ENCODE peak calls at places on chromosomes 12 and 14, in seven cellular contexts. J, T, V, P, D, S and C are unnamed samples. For H3K4me1, the result is how much of the 10 kb centered on the place peaks cover.

GRCh38 chr12:30822385-30823139 is 67.8 kb upstream of the CAPRIN2 start:
- DNase-seq in P (peak), T (peak), D (no peak), V (peak), S (peak), J (peak), C (peak)

GRCh38 chr14:69323266-69323966 is 63.5 kb downstream of the GALNT16 start:
- DNase-seq in S (no peak), T (peak), P (no peak), V (no peak), D (no peak), J (no peak), C (no peak)

GRCh38 chr12:79333144-79333543 is 357.6 kb downstream of the PAWR start:
- DNase-seq in S (no peak), V (no peak), J (no peak), D (no peak), P (no peak), T (no peak), C (no peak)

GRCh38 chr12:124387510-124387855 is 92.6 kb downstream of the RFLNA start:
- DNase-seq in T (peak), J (no peak), V (peak), P (no peak), D (peak), S (peak), C (no peak)

GRCh38 chr12:47903151-47903611 is 1.6 kb downstream of the VDR start:
- DNase-seq in S (no peak), J (peak), T (no peak), P (peak), D (no peak), V (peak), C (no peak)

GRCh38 chr14:102902523-102903247 is 19.8 kb upstream of the AMN start:
- DNase-seq in T (no peak), V (no peak), J (peak), D (no peak), P (no peak), S (no peak), C (no peak)

GRCh38 chr14:93715279-93715927 is 72.9 kb downstream of the PRIMA1 start:
- DNase-seq in S (no peak), T (no peak), V (no peak), D (no peak), P (no peak), J (no peak), C (no peak)

GRCh38 chr12:109115758-109116610 is at the start of gene ACACB:
- DNase-seq in V (peak), P (no peak), J (peak), D (peak), T (peak), S (no peak), C (peak)

GRCh38 chr12:33706927-33707326 is 267.3 kb upstream of the SYT10 start:
- DNase-seq in J (no peak), P (no peak), T (no peak), V (no peak), S (no peak), D (no peak), C (no peak)

GRCh38 chr14:48937796-48938195 is 648.4 kb downstream of the RPS29 start:
- DNase-seq in V (no peak), J (peak), P (no peak), D (no peak), T (no peak), S (no peak), C (peak)

GRCh38 chr14:93787465-93788306 is 599 bp downstream of the PRIMA1 start:
- DNase-seq in V (no peak), D (no peak), S (no peak), P (no peak), T (no peak), J (peak), C (peak)

GRCh38 chr12:2691340-2692111 is 103.2 kb upstream of the FKBP4 start:
- DNase-seq in S (peak), J (peak), D (no peak), P (no peak), T (no peak), V (no peak), C (peak)

GRCh38 chr14:88168498-88169165 is 154.4 kb downstream of the KCNK10 start:
- DNase-seq in D (peak), V (peak), S (peak), J (peak), P (peak), T (no peak), C (peak)

GRCh38 chr12:12562585-12563245 is at the start of gene DUSP16:
- DNase-seq in S (peak), J (peak), V (peak), D (peak), P (peak), T (peak), C (peak)

GRCh38 chr14:106686533-106686932 is 1160.2 kb downstream of the TMEM121 start:
- DNase-seq in J (no peak), T (no peak), P (no peak), D (no peak), S (no peak), V (no peak), C (no peak)

GRCh38 chr14:68444449-68445168 is 348.3 kb downstream of the ZFP36L1 start:
- DNase-seq in D (peak), J (no peak), P (peak), T (no peak), S (no peak), V (peak), C (no peak)

GRCh38 chr12:108312073-108312884 is 26.8 kb downstream of the CMKLR1 start:
- DNase-seq in J (no peak), V (no peak), D (peak), S (no peak), T (no peak), P (no peak), C (no peak)

GRCh38 chr14:57290753-57291152 is 22.0 kb downstream of the AP5M1 start:
- DNase-seq in P (no peak), D (no peak), V (no peak), T (no peak), J (no peak), S (no peak), C (peak)

GRCh38 chr14:34328178-34328577 is 133.9 kb downstream of the SPTSSA start:
- DNase-seq in S (no peak), T (no peak), D (no peak), J (no peak), V (no peak), P (no peak), C (no peak)

GRCh38 chr14:55799523-55800095 is 219.6 kb downstream of the KTN1 start:
- DNase-seq in S (no peak), D (no peak), J (no peak), P (no peak), V (no peak), T (no peak), C (no peak)

GRCh38 chr12:132506730-132507538 is 17.0 kb downstream of the FBRSL1 start:
- DNase-seq in T (peak), J (peak), V (peak), D (no peak), P (peak), S (peak), C (no peak)

GRCh38 chr12:129145381-129145780 is 292.1 kb downstream of the GLT1D1 start:
- DNase-seq in J (no peak), S (no peak), T (no peak), D (no peak), V (no peak), P (no peak), C (no peak)

GRCh38 chr12:116096874-116097273 is 180.6 kb downstream of the MED13L start:
- DNase-seq in T (no peak), S (no peak), V (no peak), P (no peak), D (no peak), J (no peak), C (no peak)

GRCh38 chr12:22443379-22444316 is 100.7 kb downstream of the C2CD5 start:
- DNase-seq in S (peak), D (peak), T (peak), P (peak), V (peak), J (peak), C (peak)

GRCh38 chr12:94304566-94305061 is 155.1 kb downstream of the CEP83 start:
- DNase-seq in S (no peak), P (peak), J (peak), T (no peak), D (no peak), V (no peak), C (peak)

GRCh38 chr12:2753536-2753935 is 41.2 kb upstream of the FKBP4 start:
- DNase-seq in T (no peak), S (no peak), J (no peak), P (no peak), D (no peak), V (no peak), C (peak)

GRCh38 chr12:63226792-63227463 is 75.9 kb upstream of the AVPR1A start:
- DNase-seq in T (no peak), S (no peak), P (no peak), V (no peak), J (no peak), D (no peak), C (no peak)

GRCh38 chr12:127711108-127711507 is 555.9 kb upstream of the TMEM132C start:
- DNase-seq in D (no peak), S (no peak), J (no peak), P (no peak), V (no peak), T (no peak), C (peak)

GRCh38 chr12:123713398-123714301 is 1.5 kb downstream of the ATP6V0A2 start:
- DNase-seq in T (no peak), S (no peak), J (no peak), V (peak), P (no peak), D (peak), C (no peak)

GRCh38 chr14:37089410-37089809 is 83.0 kb downstream of the SLC25A21 start:
- DNase-seq in J (no peak), D (no peak), V (no peak), S (no peak), P (peak), T (no peak), C (no peak)

GRCh38 chr12:121560392-121561021 is 20.3 kb downstream of the KDM2B start:
- DNase-seq in V (no peak), T (no peak), J (no peak), D (no peak), P (no peak), S (no peak), C (no peak)

GRCh38 chr12:20369164-20370000 is 1.0 kb downstream of the PDE3A start:
- DNase-seq in V (peak), P (peak), J (peak), D (no peak), S (peak), T (peak), C (peak)

GRCh38 chr12:124381454-124382207 is 86.7 kb downstream of the RFLNA start:
- DNase-seq in D (no peak), P (peak), V (peak), T (peak), S (peak), J (no peak), C (no peak)

GRCh38 chr14:23285530-23286019 is 357 bp downstream of the HOMEZ start:
- DNase-seq in J (no peak), T (no peak), D (no peak), P (no peak), V (no peak), S (no peak), C (no peak)

GRCh38 chr14:22177870-22178269 is 411.2 kb downstream of the DAD1 start:
- DNase-seq in T (no peak), D (no peak), S (no peak), V (no peak), J (no peak), P (no peak), C (no peak)

GRCh38 chr12:65208957-65209654 is 39.7 kb downstream of the LEMD3 start:
- DNase-seq in J (no peak), T (no peak), P (no peak), S (no peak), D (no peak), V (no peak), C (no peak)
- H3K4me1 ChIP-seq in J (under half), T (under half), P (under half), S (under half), D (under half), V (under half), C (under half)

GRCh38 chr14:104688505-104688754 is 988 bp upstream of the INF2 start:
- DNase-seq in P (no peak), J (no peak), S (no peak), T (no peak), V (no peak), D (no peak), C (no peak)

GRCh38 chr14:104690266-104690711 is 871 bp downstream of the INF2 start:
- DNase-seq in D (no peak), J (no peak), T (no peak), P (peak), V (peak), S (no peak), C (no peak)

GRCh38 chr14:104690861-104691455 is 1.5 kb downstream of the INF2 start:
- DNase-seq in D (no peak), T (no peak), J (no peak), V (no peak), S (no peak), P (no peak), C (no peak)

GRCh38 chr14:104688755-104689619 is at the start of gene INF2:
- DNase-seq in V (peak), P (peak), D (peak), S (no peak), T (peak), J (peak), C (peak)

GRCh38 chr14:104689620-104690265 is 325 bp downstream of the INF2 start:
- DNase-seq in T (peak), V (no peak), P (peak), J (peak), S (no peak), D (no peak), C (no peak)
- H3K4me1 ChIP-seq in T (under half), V (half or more), P (under half), J (under half), S (under half), D (half or more), C (under half)

GRCh38 chr14:60508363-60508706 is 611 bp upstream of the SIX6 start:
- DNase-seq in S (no peak), D (no peak), P (no peak), J (no peak), V (no peak), T (no peak), C (no peak)

GRCh38 chr14:60510976-60511599 is 2.1 kb downstream of the SIX6 start:
- DNase-seq in D (no peak), T (no peak), J (no peak), S (no peak), V (no peak), P (no peak), C (peak)

GRCh38 chr14:60510254-60510975 is 1.5 kb downstream of the SIX6 start:
- DNase-seq in J (no peak), P (no peak), T (no peak), S (no peak), V (no peak), D (no peak), C (no peak)

GRCh38 chr14:60508707-60509437 is at the start of gene SIX6:
- DNase-seq in V (no peak), J (peak), D (no peak), T (no peak), P (peak), S (no peak), C (peak)

DNA sequence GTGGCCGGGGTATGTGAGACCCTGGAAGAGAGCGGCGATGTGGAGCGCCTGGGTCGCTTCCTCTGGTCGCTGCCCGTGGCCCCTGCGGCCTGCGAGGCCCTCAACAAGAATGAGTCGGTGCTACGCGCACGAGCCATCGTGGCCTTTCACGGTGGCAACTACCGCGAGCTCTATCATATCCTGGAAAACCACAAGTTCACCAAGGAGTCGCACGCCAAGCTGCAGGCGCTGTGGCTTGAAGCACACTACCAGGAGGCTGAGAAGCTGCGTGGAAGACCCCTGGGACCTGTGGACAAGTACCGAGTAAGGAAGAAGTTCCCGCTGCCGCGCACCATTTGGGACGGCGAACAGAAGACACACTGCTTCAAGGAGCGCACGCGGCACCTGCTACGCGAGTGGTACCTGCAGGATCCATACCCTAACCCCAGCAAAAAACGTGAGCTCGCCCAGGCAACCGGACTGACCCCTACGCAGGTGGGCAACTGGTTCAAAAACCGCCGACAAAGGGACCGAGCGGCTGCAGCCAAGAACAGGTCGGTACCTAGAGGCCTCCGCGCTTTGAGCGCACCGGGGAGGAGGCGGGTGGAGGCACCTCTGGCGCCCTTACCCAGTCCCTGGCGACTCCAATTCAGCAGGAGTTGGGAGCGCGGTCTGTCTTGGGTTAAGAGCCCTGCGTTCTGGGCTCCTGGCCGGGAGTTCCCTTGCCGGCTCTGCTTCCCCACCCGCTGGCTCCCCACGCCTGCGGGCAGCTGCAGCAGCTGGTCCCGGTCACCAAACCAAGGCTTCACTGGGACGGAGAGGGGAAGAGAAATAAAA is 700 bp downstream of the SIX6 start:
- DNase-seq in T (no peak), D (no peak), S (no peak), V (no peak), J (no peak), P (no peak), C (peak)
- H3K4me1 ChIP-seq in T (under half), D (under half), S (under half), V (under half), J (under half), P (under half), C (half or more)

GRCh38 chr14:50524071-50524470 is 8.3 kb downstream of the MAP4K5 start:
- DNase-seq in J (no peak), S (no peak), D (no peak), P (no peak), V (no peak), T (no peak), C (no peak)

GRCh38 chr14:50520947-50521815 is 11.2 kb downstream of the MAP4K5 start:
- DNase-seq in T (no peak), P (peak), V (no peak), S (no peak), D (no peak), J (no peak), C (no peak)

GRCh38 chr14:50524731-50525510 is 7.4 kb downstream of the MAP4K5 start:
- DNase-seq in T (no peak), S (no peak), J (no peak), V (no peak), P (no peak), D (no peak), C (no peak)

GRCh38 chr14:50523271-50524041 is 8.9 kb downstream of the MAP4K5 start:
- DNase-seq in V (no peak), D (no peak), P (no peak), T (no peak), J (no peak), S (no peak), C (peak)

DNA sequence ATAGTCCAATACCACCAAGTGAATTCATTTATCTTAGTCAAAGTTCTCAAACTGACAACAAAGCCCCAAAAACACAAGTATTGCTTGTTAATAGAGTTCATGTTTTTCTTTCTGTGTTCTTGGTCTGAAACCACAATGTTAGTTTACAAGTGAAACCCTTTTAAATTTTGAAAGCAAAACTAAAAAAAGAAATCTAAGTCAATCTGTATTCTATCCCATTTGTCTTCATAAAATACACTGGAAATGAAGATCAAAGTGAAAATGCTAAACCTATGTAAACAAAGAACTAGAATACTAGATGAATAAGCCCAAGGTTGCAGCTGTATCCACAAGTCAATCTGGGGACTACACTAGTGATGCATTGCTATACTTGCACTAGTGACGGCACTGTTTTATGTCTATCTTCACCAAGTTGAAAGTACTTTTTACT is 10.4 kb downstream of the MAP4K5 start:
- DNase-seq in P (no peak), J (no peak), T (no peak), S (no peak), D (peak), V (no peak), C (no peak)
- H3K4me1 ChIP-seq in P (under half), J (under half), T (under half), S (under half), D (under half), V (under half), C (under half)

GRCh38 chr14:100440758-100441203 is 117.6 kb downstream of the SLC25A47 start:
- DNase-seq in T (no peak), S (no peak), J (no peak), V (no peak), P (peak), D (no peak), C (no peak)
- H3K4me1 ChIP-seq in T (under half), S (under half), J (under half), V (under half), P (under half), D (under half), C (under half)